ENCODE peak calls at places on chromosomes 16 and 17, in six cellular contexts. D, S, L, N, V and M are unnamed samples.

GRCh38 chr17:51813166-51813783 is 345.2 kb downstream of the CA10 start:
- DNase-seq in D (no peak), S (no peak), L (no peak), N (no peak), V (no peak), M (no peak)

GRCh38 chr17:1649844-1650409 is at the start of gene RILP:
- DNase-seq in D (peak), S (no peak), L (no peak), N (no peak), V (peak), M (peak)

GRCh38 chr16:66020642-66021041 is 345.8 kb upstream of the CDH5 start:
- DNase-seq in D (no peak), S (no peak), L (no peak), N (no peak), V (no peak), M (peak)

GRCh38 chr17:72430611-72431432 is 310.0 kb downstream of the SOX9 start:
- DNase-seq in D (no peak), S (no peak), L (no peak), N (no peak), V (peak), M (no peak)

GRCh38 chr17:79789943-79790804 is 6.7 kb downstream of the CBX8 start:
- DNase-seq in D (no peak), S (no peak), L (no peak), N (peak), V (peak), M (peak)

GRCh38 chr17:77182205-77182604 is 41.4 kb downstream of the SEC14L1 start:
- DNase-seq in D (no peak), S (no peak), L (no peak), N (no peak), V (no peak), M (no peak)

GRCh38 chr17:41664172-41664457 is 24.6 kb upstream of the EIF1 start:
- DNase-seq in D (no peak), S (no peak), L (no peak), N (no peak), V (no peak), M (no peak)

GRCh38 chr17:19237389-19238166 is 412 bp downstream of the EPN2 start:
- DNase-seq in D (no peak), S (no peak), L (no peak), N (peak), V (peak), M (peak)

GRCh38 chr17:17089796-17090641 is 47.8 kb downstream of the MPRIP start:
- DNase-seq in D (no peak), S (no peak), L (no peak), N (no peak), V (no peak), M (no peak)

GRCh38 chr16:72811867-72812266 is 236.1 kb downstream of the ZFHX3 start:
- DNase-seq in D (no peak), S (no peak), L (no peak), N (no peak), V (no peak), M (no peak)

GRCh38 chr17:17613708-17614114 is 22.2 kb upstream of the PEMT start:
- DNase-seq in D (peak), S (no peak), L (no peak), N (peak), V (peak), M (no peak)

GRCh38 chr16:14071576-14072271 is 605 bp downstream of the MRTFB start:
- DNase-seq in D (peak), S (no peak), L (no peak), N (no peak), V (no peak), M (no peak)

GRCh38 chr16:53892155-53892554 is 188.2 kb downstream of the FTO start:
- DNase-seq in D (peak), S (no peak), L (no peak), N (no peak), V (peak), M (no peak)

GRCh38 chr17:5832886-5833285 is 237.3 kb upstream of the WSCD1 start:
- DNase-seq in D (peak), S (no peak), L (no peak), N (no peak), V (no peak), M (no peak)

GRCh38 chr17:76544123-76544915 is 4.5 kb downstream of the PRCD start:
- DNase-seq in D (no peak), S (no peak), L (no peak), N (no peak), V (no peak), M (no peak)

GRCh38 chr16:27847030-27847550 is 216.4 kb downstream of the GSG1L start:
- DNase-seq in D (no peak), S (no peak), L (no peak), N (no peak), V (no peak), M (no peak)

GRCh38 chr17:16887523-16888095 is 84.3 kb downstream of the TNFRSF13B start:
- DNase-seq in D (no peak), S (no peak), L (no peak), N (no peak), V (no peak), M (no peak)

GRCh38 chr17:35074711-35075707 is 11.5 kb upstream of the RFFL start:
- DNase-seq in D (peak), S (no peak), L (no peak), N (no peak), V (no peak), M (no peak)

GRCh38 chr16:79183571-79183970 is 417.0 kb downstream of the MAF start:
- DNase-seq in D (no peak), S (no peak), L (no peak), N (no peak), V (no peak), M (no peak)

GRCh38 chr16:58829096-58829495 is 95.0 kb upstream of the GOT2 start:
- DNase-seq in D (no peak), S (no peak), L (no peak), N (no peak), V (no peak), M (no peak)

GRCh38 chr16:23134274-23134673 is 15.0 kb downstream of the USP31 start:
- DNase-seq in D (peak), S (no peak), L (no peak), N (no peak), V (no peak), M (no peak)

GRCh38 chr16:74605332-74605731 is 1.6 kb downstream of the GLG1 start:
- DNase-seq in D (no peak), S (no peak), L (no peak), N (no peak), V (no peak), M (no peak)

GRCh38 chr16:11256657-11257130 is 690 bp upstream of the SOCS1 start:
- DNase-seq in D (no peak), S (no peak), L (no peak), N (no peak), V (peak), M (no peak)

GRCh38 chr17:412211-413015 is 59.8 kb upstream of the RPH3AL start:
- DNase-seq in D (peak), S (no peak), L (no peak), N (no peak), V (peak), M (no peak)

GRCh38 chr16:51148674-51149228 is 2.3 kb downstream of the SALL1 start:
- DNase-seq in D (no peak), S (no peak), L (no peak), N (no peak), V (no peak), M (no peak)

GRCh38 chr17:76146053-76146875 is 5.2 kb upstream of the FOXJ1 start:
- DNase-seq in D (no peak), S (no peak), L (no peak), N (no peak), V (no peak), M (no peak)

GRCh38 chr17:3534881-3535252 is 22.7 kb downstream of the TRPV3 start:
- DNase-seq in D (no peak), S (no peak), L (no peak), N (no peak), V (no peak), M (no peak)

GRCh38 chr17:14302421-14303099 is 1.7 kb downstream of the HS3ST3B1 start:
- DNase-seq in D (peak), S (no peak), L (no peak), N (peak), V (peak), M (peak)

GRCh38 chr16:4414187-4414909 is 2.0 kb downstream of the CORO7 start:
- DNase-seq in D (no peak), S (peak), L (no peak), N (peak), V (no peak), M (peak)

GRCh38 chr17:53792451-53792850 is 30.3 kb upstream of the KIF2B start:
- DNase-seq in D (no peak), S (no peak), L (no peak), N (no peak), V (no peak), M (no peak)

GRCh38 chr16:71567931-71568330 is 9.0 kb downstream of the TAT start:
- DNase-seq in D (no peak), S (no peak), L (no peak), N (no peak), V (no peak), M (no peak)

GRCh38 chr17:77696151-77696719 is 262.3 kb upstream of the TNRC6C start:
- DNase-seq in D (no peak), S (no peak), L (no peak), N (no peak), V (no peak), M (no peak)

GRCh38 chr16:14377326-14377725 is 252.7 kb downstream of the PARN start:
- DNase-seq in D (no peak), S (no peak), L (no peak), N (no peak), V (no peak), M (no peak)

GRCh38 chr17:83200231-83200699 is 120.9 kb downstream of the METRNL start:
- DNase-seq in D (no peak), S (no peak), L (no peak), N (no peak), V (no peak), M (no peak)

GRCh38 chr17:48642843-48643696 is 16.9 kb upstream of the HOXB9 start:
- DNase-seq in D (no peak), S (no peak), L (no peak), N (no peak), V (no peak), M (no peak)

GRCh38 chr16:86214326-86215232 is 295.7 kb upstream of the FOXF1 start:
- DNase-seq in D (no peak), S (no peak), L (no peak), N (no peak), V (no peak), M (no peak)

GRCh38 chr16:66516172-66516807 is 33.6 kb downstream of the TK2 start:
- DNase-seq in D (no peak), S (no peak), L (no peak), N (no peak), V (no peak), M (no peak)

GRCh38 chr16:30340621-30341020 is 14.5 kb downstream of the CD2BP2 start:
- DNase-seq in D (no peak), S (no peak), L (no peak), N (no peak), V (no peak), M (no peak)

GRCh38 chr16:30335598-30336474 is 19.3 kb downstream of the CD2BP2 start:
- DNase-seq in D (peak), S (peak), L (no peak), N (no peak), V (no peak), M (no peak)
- TF ChIP-seq POLR2A in D (peak), S (no peak), L (no peak), N (no peak), V (no peak), M (no peak)

GRCh38 chr16:1381655-1382406 is 30.1 kb downstream of the GNPTG start:
- DNase-seq in D (no peak), S (no peak), L (no peak), N (no peak), V (no peak), M (no peak)
- TF ChIP-seq TAF1 in D (no peak), S (no peak), L (no peak), N (no peak), V (no peak), M (no peak)

GRCh38 chr17:29077320-29077719 is 34.4 kb downstream of the PIPOX start:
- DNase-seq in D (no peak), S (no peak), L (no peak), N (no peak), V (no peak), M (no peak)

GRCh38 chr17:29074488-29074887 is 31.5 kb downstream of the PIPOX start:
- DNase-seq in D (no peak), S (no peak), L (no peak), N (no peak), V (no peak), M (no peak)

GRCh38 chr17:29078183-29079045 is 35.5 kb downstream of the PIPOX start:
- DNase-seq in D (no peak), S (no peak), L (no peak), N (no peak), V (no peak), M (no peak)

GRCh38 chr17:29076087-29076486 is 33.1 kb downstream of the PIPOX start:
- DNase-seq in D (peak), S (no peak), L (no peak), N (no peak), V (no peak), M (no peak)

DNA sequence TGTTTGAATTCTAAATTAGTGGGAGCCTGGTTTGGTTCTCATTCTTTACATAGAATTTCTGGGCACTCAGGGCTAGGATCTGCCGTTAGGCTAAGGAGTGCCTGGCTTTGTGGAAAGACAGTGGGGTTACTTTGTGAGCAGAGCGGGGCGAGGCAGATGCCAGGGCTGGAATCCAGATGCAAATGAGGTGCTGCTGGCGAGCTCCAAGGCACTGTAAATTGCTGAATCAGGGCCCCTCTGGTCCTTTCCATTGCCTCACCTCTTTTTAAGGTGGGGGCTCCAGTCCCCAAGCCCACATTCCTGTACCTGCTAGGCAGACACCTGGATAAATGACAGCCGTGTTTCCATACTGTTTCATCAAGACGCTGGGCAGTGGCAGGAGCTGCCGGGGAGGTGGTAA is 33.8 kb downstream of the PIPOX start:
- DNase-seq in D (no peak), S (no peak), L (no peak), N (no peak), V (no peak), M (no peak)
- TF ChIP-seq POLR2A in D (no peak), S (no peak), L (no peak), N (no peak), V (no peak), M (no peak)

DNA sequence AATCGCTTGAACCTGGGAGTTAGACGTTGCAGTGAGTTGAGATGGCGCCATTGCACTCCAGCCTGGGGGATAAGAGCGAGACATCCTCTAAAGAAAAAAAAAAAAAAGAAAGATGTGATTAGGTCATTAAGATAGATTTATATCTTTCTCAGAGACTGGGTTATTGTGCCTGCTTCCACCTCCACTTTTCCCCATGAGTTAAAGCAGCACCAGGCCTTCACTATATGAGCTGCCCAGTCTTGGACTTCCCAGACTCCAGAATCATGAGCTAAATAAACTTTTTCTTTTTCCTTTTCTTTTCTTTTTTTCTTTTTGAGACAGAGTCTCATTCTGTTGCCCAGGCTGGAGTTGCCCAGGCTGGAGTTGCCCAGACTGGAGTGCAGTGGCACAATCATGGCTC is 19.4 kb upstream of the CDH1 start:
- DNase-seq in D (no peak), S (no peak), L (no peak), N (no peak), V (no peak), M (no peak)
- TF ChIP-seq TAF1 in D (no peak), S (no peak), L (no peak), N (no peak), V (no peak), M (no peak)

GRCh38 chr17:9647014-9647413 is 1.7 kb downstream of the USP43 start:
- DNase-seq in D (no peak), S (no peak), L (no peak), N (no peak), V (no peak), M (no peak)

GRCh38 chr17:9643611-9644010 is 1.7 kb upstream of the USP43 start:
- DNase-seq in D (no peak), S (no peak), L (no peak), N (no peak), V (no peak), M (no peak)

GRCh38 chr17:9645858-9646555 is 690 bp downstream of the USP43 start:
- DNase-seq in D (peak), S (no peak), L (no peak), N (peak), V (peak), M (peak)

GRCh38 chr17:9646556-9646905 is 1.2 kb downstream of the USP43 start:
- DNase-seq in D (no peak), S (no peak), L (no peak), N (no peak), V (no peak), M (no peak)

GRCh38 chr17:9644910-9645751 is at the start of gene USP43:
- DNase-seq in D (peak), S (no peak), L (no peak), N (peak), V (peak), M (peak)
- TF ChIP-seq POLR2A in D (peak), S (no peak), L (peak), N (no peak), V (no peak), M (no peak)